ENCODE peak calls at places on chromosomes 7 and 10, in nine cellular contexts. One of them, this sample, is unnamed.

GRCh38 chr7:120785056-120785455 is 72.9 kb downstream of the TSPAN12 start:
- DNase-seq in adrenal gland: no peak
- DNase-seq in progenitor cell of endocrine pancreas: no peak
- DNase-seq in CD8-positive, alpha-beta T cell: no peak
- DNase-seq in glutamatergic neuron: no peak
- DNase-seq in dorsolateral prefrontal cortex: no peak
- DNase-seq in heart right ventricle: no peak
- DNase-seq in HCT116: no peak
- DNase-seq in stomach: no peak
- DNase-seq in this sample: no peak

GRCh38 chr7:194996-195829 is 2.8 kb downstream of the FAM20C start:
- DNase-seq in CD8-positive, alpha-beta T cell: no peak
- DNase-seq in adrenal gland: no peak
- DNase-seq in dorsolateral prefrontal cortex: no peak
- DNase-seq in progenitor cell of endocrine pancreas: no peak
- DNase-seq in stomach: no peak
- DNase-seq in HCT116: no peak
- DNase-seq in heart right ventricle: no peak
- DNase-seq in glutamatergic neuron: no peak
- DNase-seq in this sample: no peak

GRCh38 chr7:148483515-148483914 is 107.1 kb upstream of the C7orf33 start:
- DNase-seq in glutamatergic neuron: no peak
- DNase-seq in heart right ventricle: no peak
- DNase-seq in CD8-positive, alpha-beta T cell: no peak
- DNase-seq in HCT116: no peak
- DNase-seq in stomach: peak; percentile 36
- DNase-seq in progenitor cell of endocrine pancreas: no peak
- DNase-seq in dorsolateral prefrontal cortex: no peak
- DNase-seq in adrenal gland: no peak
- DNase-seq in this sample: no peak

GRCh38 chr10:78202386-78202785 is 168.7 kb downstream of the RPS24 start:
- DNase-seq in progenitor cell of endocrine pancreas: no peak
- DNase-seq in heart right ventricle: no peak
- DNase-seq in glutamatergic neuron: no peak
- DNase-seq in stomach: no peak
- DNase-seq in HCT116: no peak
- DNase-seq in adrenal gland: no peak
- DNase-seq in CD8-positive, alpha-beta T cell: no peak
- DNase-seq in dorsolateral prefrontal cortex: no peak
- DNase-seq in this sample: no peak

GRCh38 chr7:153224890-153225289 is 465.3 kb downstream of the ACTR3B start:
- DNase-seq in heart right ventricle: no peak
- DNase-seq in stomach: no peak
- DNase-seq in glutamatergic neuron: no peak
- DNase-seq in HCT116: no peak
- DNase-seq in dorsolateral prefrontal cortex: no peak
- DNase-seq in adrenal gland: no peak
- DNase-seq in CD8-positive, alpha-beta T cell: no peak
- DNase-seq in progenitor cell of endocrine pancreas: no peak
- DNase-seq in this sample: no peak

GRCh38 chr10:125102216-125102615 is 58.1 kb downstream of the CTBP2 start:
- DNase-seq in progenitor cell of endocrine pancreas: no peak
- DNase-seq in dorsolateral prefrontal cortex: no peak
- DNase-seq in stomach: peak; percentile 32
- DNase-seq in glutamatergic neuron: peak; percentile 62
- DNase-seq in HCT116: no peak
- DNase-seq in heart right ventricle: no peak
- DNase-seq in CD8-positive, alpha-beta T cell: no peak
- DNase-seq in adrenal gland: no peak
- DNase-seq in this sample: no peak

GRCh38 chr7:12761691-12762090 is 74.3 kb downstream of the ARL4A start:
- DNase-seq in dorsolateral prefrontal cortex: no peak
- DNase-seq in progenitor cell of endocrine pancreas: no peak
- DNase-seq in adrenal gland: no peak
- DNase-seq in HCT116: no peak
- DNase-seq in heart right ventricle: no peak
- DNase-seq in stomach: no peak
- DNase-seq in CD8-positive, alpha-beta T cell: no peak
- DNase-seq in glutamatergic neuron: no peak
- DNase-seq in this sample: no peak

GRCh38 chr7:47492720-47493119 is 89.2 kb downstream of the TNS3 start:
- DNase-seq in progenitor cell of endocrine pancreas: no peak
- DNase-seq in heart right ventricle: no peak
- DNase-seq in adrenal gland: no peak
- DNase-seq in dorsolateral prefrontal cortex: no peak
- DNase-seq in stomach: no peak
- DNase-seq in glutamatergic neuron: no peak
- DNase-seq in CD8-positive, alpha-beta T cell: no peak
- DNase-seq in HCT116: no peak
- DNase-seq in this sample: no peak

GRCh38 chr10:69703766-69704191 is 73.7 kb downstream of the FAM241B start:
- DNase-seq in adrenal gland: no peak
- DNase-seq in CD8-positive, alpha-beta T cell: no peak
- DNase-seq in heart right ventricle: no peak
- DNase-seq in stomach: no peak
- DNase-seq in progenitor cell of endocrine pancreas: no peak
- DNase-seq in glutamatergic neuron: no peak
- DNase-seq in dorsolateral prefrontal cortex: no peak
- DNase-seq in HCT116: peak; percentile 33
- DNase-seq in this sample: no peak

GRCh38 chr10:132162590-132163277 is 24.0 kb upstream of the DPYSL4 start:
- DNase-seq in stomach: peak; percentile 45
- DNase-seq in HCT116: no peak
- DNase-seq in progenitor cell of endocrine pancreas: no peak
- DNase-seq in adrenal gland: no peak
- DNase-seq in dorsolateral prefrontal cortex: no peak
- DNase-seq in CD8-positive, alpha-beta T cell: no peak
- DNase-seq in heart right ventricle: peak; percentile 58
- DNase-seq in glutamatergic neuron: no peak
- DNase-seq in this sample: no peak

GRCh38 chr7:72064916-72065315 is 347.2 kb downstream of the CALN1 start:
- DNase-seq in CD8-positive, alpha-beta T cell: no peak
- DNase-seq in heart right ventricle: no peak
- DNase-seq in HCT116: no peak
- DNase-seq in stomach: no peak
- DNase-seq in dorsolateral prefrontal cortex: no peak
- DNase-seq in glutamatergic neuron: no peak
- DNase-seq in adrenal gland: no peak
- DNase-seq in progenitor cell of endocrine pancreas: no peak
- DNase-seq in this sample: no peak

GRCh38 chr10:84337199-84337598 is 8.8 kb downstream of the CCSER2 start:
- DNase-seq in progenitor cell of endocrine pancreas: no peak
- DNase-seq in glutamatergic neuron: no peak
- DNase-seq in adrenal gland: no peak
- DNase-seq in stomach: no peak
- DNase-seq in dorsolateral prefrontal cortex: no peak
- DNase-seq in CD8-positive, alpha-beta T cell: no peak
- DNase-seq in HCT116: no peak
- DNase-seq in heart right ventricle: no peak
- DNase-seq in this sample: no peak

GRCh38 chr7:94414481-94414880 is 19.8 kb downstream of the COL1A2 start:
- DNase-seq in adrenal gland: no peak
- DNase-seq in dorsolateral prefrontal cortex: no peak
- DNase-seq in stomach: no peak
- DNase-seq in CD8-positive, alpha-beta T cell: no peak
- DNase-seq in glutamatergic neuron: no peak
- DNase-seq in heart right ventricle: no peak
- DNase-seq in HCT116: no peak
- DNase-seq in progenitor cell of endocrine pancreas: no peak
- DNase-seq in this sample: no peak

DNA sequence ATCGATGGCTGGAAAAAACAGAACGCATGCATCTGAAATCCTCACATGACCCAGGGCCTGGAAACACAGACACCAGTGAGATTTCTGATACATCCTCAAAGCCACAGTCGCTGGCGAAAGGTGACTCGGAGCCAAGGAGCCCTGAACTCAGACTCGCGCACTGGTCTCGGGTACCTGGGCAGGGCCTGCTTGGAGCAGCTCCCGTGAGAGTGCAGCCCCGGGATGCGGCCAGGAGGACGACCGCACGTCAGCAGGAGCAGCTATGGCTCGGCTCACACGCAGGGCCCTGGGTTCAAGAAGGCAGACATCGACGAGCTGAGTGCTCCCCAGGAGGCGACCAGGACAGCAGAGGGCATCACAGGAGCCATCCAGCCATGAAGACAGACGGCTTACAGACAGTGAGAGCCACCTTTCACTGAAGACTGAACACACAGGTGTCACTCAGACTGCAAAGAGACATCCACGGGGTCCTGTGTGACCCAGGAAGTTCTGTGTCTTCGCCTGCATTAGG is 227.8 kb downstream of the MAD1L1 start:
- DNase-seq in progenitor cell of endocrine pancreas: no peak
- DNase-seq in stomach: no peak
- DNase-seq in heart right ventricle: no peak
- DNase-seq in adrenal gland: no peak
- DNase-seq in HCT116: no peak
- DNase-seq in glutamatergic neuron: peak; percentile 15
- DNase-seq in dorsolateral prefrontal cortex: peak; percentile 2
- DNase-seq in CD8-positive, alpha-beta T cell: no peak
- DNase-seq in this sample: no peak
- TF ChIP-seq CTCF in progenitor cell of endocrine pancreas: no peak
- TF ChIP-seq CTCF in stomach: no peak
- TF ChIP-seq CTCF in heart right ventricle: no peak
- TF ChIP-seq CTCF in adrenal gland: no peak
- TF ChIP-seq CTCF in HCT116: no peak
- TF ChIP-seq CTCF in glutamatergic neuron: no peak
- TF ChIP-seq CTCF in dorsolateral prefrontal cortex: no peak
- TF ChIP-seq CTCF in CD8-positive, alpha-beta T cell: no peak
- TF ChIP-seq CTCF in this sample: no peak

DNA sequence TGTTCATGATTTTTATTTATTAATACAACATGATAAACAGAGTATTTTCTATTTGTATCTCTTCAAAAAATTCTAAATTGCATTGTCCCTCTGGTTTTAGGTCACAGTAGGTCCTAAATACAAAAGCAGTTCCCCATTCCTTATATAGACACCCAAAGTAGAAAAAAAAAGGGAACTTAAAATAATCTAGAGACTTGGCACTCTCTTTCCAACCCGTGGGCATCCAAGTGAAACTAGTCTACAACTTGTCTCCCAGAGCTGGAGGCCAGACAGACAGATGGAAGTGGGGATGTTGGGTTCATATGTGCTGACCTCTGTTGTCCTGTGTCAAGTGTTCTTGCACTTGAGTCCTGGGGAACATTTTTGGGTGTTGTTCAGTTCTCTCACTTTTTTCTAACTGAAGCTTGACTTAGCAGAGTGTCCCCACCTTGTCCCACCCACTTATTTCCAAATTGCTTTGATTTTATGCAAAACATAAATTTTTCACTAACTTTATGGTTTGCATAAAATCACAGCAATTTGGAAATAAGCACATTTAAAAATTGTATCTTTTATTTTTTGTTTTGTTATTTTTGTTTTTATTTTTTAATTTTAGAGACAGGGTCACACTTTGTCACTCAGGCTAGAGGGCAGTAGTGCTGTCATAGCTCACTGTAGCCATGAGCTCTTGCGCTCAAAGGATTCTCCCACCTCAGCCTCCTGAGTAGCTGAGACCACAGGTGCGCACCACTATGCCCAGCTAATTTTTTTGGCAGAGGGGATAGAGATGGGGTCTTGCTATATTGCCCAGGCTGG is 43.0 kb downstream of the APBB1IP start:
- DNase-seq in stomach: no peak
- DNase-seq in progenitor cell of endocrine pancreas: no peak
- DNase-seq in HCT116: no peak
- DNase-seq in heart right ventricle: peak; percentile 11
- DNase-seq in glutamatergic neuron: no peak
- DNase-seq in dorsolateral prefrontal cortex: no peak
- DNase-seq in adrenal gland: peak; percentile 36
- DNase-seq in CD8-positive, alpha-beta T cell: no peak
- DNase-seq in this sample: no peak
- TF ChIP-seq CTCF in stomach: no peak
- TF ChIP-seq CTCF in progenitor cell of endocrine pancreas: no peak
- TF ChIP-seq CTCF in HCT116: no peak
- TF ChIP-seq CTCF in heart right ventricle: no peak
- TF ChIP-seq CTCF in glutamatergic neuron: no peak
- TF ChIP-seq CTCF in dorsolateral prefrontal cortex: no peak
- TF ChIP-seq CTCF in adrenal gland: no peak
- TF ChIP-seq CTCF in CD8-positive, alpha-beta T cell: no peak
- TF ChIP-seq CTCF in this sample: no peak

GRCh38 chr7:158648787-158649186 is 55.8 kb downstream of the NCAPG2 start:
- DNase-seq in CD8-positive, alpha-beta T cell: no peak
- DNase-seq in progenitor cell of endocrine pancreas: no peak
- DNase-seq in dorsolateral prefrontal cortex: no peak
- DNase-seq in adrenal gland: no peak
- DNase-seq in stomach: no peak
- DNase-seq in heart right ventricle: no peak
- DNase-seq in glutamatergic neuron: no peak
- DNase-seq in HCT116: no peak
- DNase-seq in this sample: no peak

GRCh38 chr7:158648168-158648567 is 56.4 kb downstream of the NCAPG2 start:
- DNase-seq in glutamatergic neuron: no peak
- DNase-seq in heart right ventricle: no peak
- DNase-seq in stomach: no peak
- DNase-seq in CD8-positive, alpha-beta T cell: no peak
- DNase-seq in HCT116: no peak
- DNase-seq in dorsolateral prefrontal cortex: no peak
- DNase-seq in progenitor cell of endocrine pancreas: no peak
- DNase-seq in adrenal gland: no peak
- DNase-seq in this sample: no peak

GRCh38 chr7:158645842-158646241 is 58.2 kb upstream of the PTPRN2 start:
- DNase-seq in stomach: no peak
- DNase-seq in glutamatergic neuron: no peak
- DNase-seq in adrenal gland: no peak
- DNase-seq in CD8-positive, alpha-beta T cell: no peak
- DNase-seq in dorsolateral prefrontal cortex: no peak
- DNase-seq in progenitor cell of endocrine pancreas: no peak
- DNase-seq in HCT116: no peak
- DNase-seq in heart right ventricle: no peak
- DNase-seq in this sample: no peak

GRCh38 chr7:158649279-158649678 is 55.3 kb downstream of the NCAPG2 start:
- DNase-seq in adrenal gland: peak; percentile 36
- DNase-seq in CD8-positive, alpha-beta T cell: no peak
- DNase-seq in heart right ventricle: no peak
- DNase-seq in glutamatergic neuron: no peak
- DNase-seq in stomach: no peak
- DNase-seq in dorsolateral prefrontal cortex: no peak
- DNase-seq in progenitor cell of endocrine pancreas: no peak
- DNase-seq in HCT116: no peak
- DNase-seq in this sample: no peak

GRCh38 chr7:158646766-158647474 is 57.7 kb downstream of the NCAPG2 start:
- DNase-seq in heart right ventricle: no peak
- DNase-seq in progenitor cell of endocrine pancreas: no peak
- DNase-seq in HCT116: no peak
- DNase-seq in dorsolateral prefrontal cortex: no peak
- DNase-seq in stomach: no peak
- DNase-seq in CD8-positive, alpha-beta T cell: no peak
- DNase-seq in glutamatergic neuron: peak; percentile 32
- DNase-seq in adrenal gland: peak; percentile 25
- DNase-seq in this sample: peak; percentile 42
- TF ChIP-seq CTCF in heart right ventricle: no peak
- TF ChIP-seq CTCF in progenitor cell of endocrine pancreas: peak; percentile 42
- TF ChIP-seq CTCF in HCT116: peak; percentile 76
- TF ChIP-seq CTCF in dorsolateral prefrontal cortex: peak; percentile 49
- TF ChIP-seq CTCF in stomach: no peak
- TF ChIP-seq CTCF in CD8-positive, alpha-beta T cell: no peak
- TF ChIP-seq CTCF in glutamatergic neuron: peak; percentile 62
- TF ChIP-seq CTCF in adrenal gland: peak; percentile 21
- TF ChIP-seq CTCF in this sample: peak; percentile 72

GRCh38 chr7:7596156-7596555 is 29.5 kb downstream of the MIOS start:
- DNase-seq in HCT116: no peak
- DNase-seq in glutamatergic neuron: no peak
- DNase-seq in heart right ventricle: no peak
- DNase-seq in adrenal gland: no peak
- DNase-seq in stomach: no peak
- DNase-seq in progenitor cell of endocrine pancreas: no peak
- DNase-seq in dorsolateral prefrontal cortex: no peak
- DNase-seq in CD8-positive, alpha-beta T cell: no peak
- DNase-seq in this sample: no peak

GRCh38 chr7:7595451-7595850 is 28.8 kb downstream of the MIOS start:
- DNase-seq in CD8-positive, alpha-beta T cell: no peak
- DNase-seq in stomach: no peak
- DNase-seq in adrenal gland: no peak
- DNase-seq in glutamatergic neuron: no peak
- DNase-seq in heart right ventricle: no peak
- DNase-seq in progenitor cell of endocrine pancreas: no peak
- DNase-seq in HCT116: peak; percentile 8
- DNase-seq in dorsolateral prefrontal cortex: no peak
- DNase-seq in this sample: no peak
- TF ChIP-seq CTCF in CD8-positive, alpha-beta T cell: peak; percentile 69
- TF ChIP-seq CTCF in stomach: no peak
- TF ChIP-seq CTCF in adrenal gland: peak; percentile 64
- TF ChIP-seq CTCF in glutamatergic neuron: no peak
- TF ChIP-seq CTCF in heart right ventricle: peak; percentile 55
- TF ChIP-seq CTCF in progenitor cell of endocrine pancreas: peak; percentile 44
- TF ChIP-seq CTCF in HCT116: peak; percentile 53
- TF ChIP-seq CTCF in dorsolateral prefrontal cortex: peak; percentile 47
- TF ChIP-seq CTCF in this sample: peak; percentile 17

This sample was measured in endothelial cell.